ENCODE peak calls at places on chromosomes 1 and 21, in four cellular contexts. S is GM12878, Y is K562, Q is SK-N-SH. L is an unnamed sample.

GRCh38 chr1:154407021-154407865 is 2.1 kb downstream of the IL6R start:
- DNase-seq in S (peak; percentile 77), Y (no peak), Q (no peak), L (no peak)

GRCh38 chr1:235688096-235688495 is 38.5 kb upstream of the GNG4 start:
- DNase-seq in S (no peak), Y (no peak), Q (no peak), L (no peak)

GRCh38 chr1:62194651-62195282 is at the start of gene L1TD1:
- DNase-seq in S (no peak), Y (no peak), Q (peak; percentile 25), L (no peak)

GRCh38 chr21:35578831-35579470 is 481.4 kb downstream of the SETD4 start:
- DNase-seq in S (no peak), Y (no peak), Q (no peak), L (no peak)

GRCh38 chr1:230069813-230070212 is 2.8 kb downstream of the GALNT2 start:
- DNase-seq in S (no peak), Y (no peak), Q (no peak), L (no peak)

GRCh38 chr1:247517795-247518612 is 18.2 kb downstream of the OR2C3 start:
- DNase-seq in S (no peak), Y (peak; percentile 28), Q (peak; percentile 27), L (no peak)

GRCh38 chr21:38861989-38862683 is 56.4 kb downstream of the ETS2 start:
- DNase-seq in S (peak; percentile 5), Y (no peak), Q (no peak), L (no peak)

GRCh38 chr21:25005388-25005787 is 601.9 kb downstream of the MRPL39 start:
- DNase-seq in S (no peak), Y (no peak), Q (no peak), L (no peak)

GRCh38 chr1:146020058-146020738 is 1.3 kb downstream of the HJV start:
- DNase-seq in S (no peak), Y (no peak), Q (no peak), L (no peak)

GRCh38 chr1:227167276-227167829 is 150.9 kb downstream of the CDC42BPA start:
- DNase-seq in S (no peak), Y (no peak), Q (no peak), L (no peak)

GRCh38 chr1:156652131-156652991 is 10.4 kb downstream of the BCAN start:
- DNase-seq in S (no peak), Y (no peak), Q (no peak), L (no peak)

GRCh38 chr1:29454616-29455380 is 218.5 kb downstream of the PTPRU start:
- DNase-seq in S (no peak), Y (no peak), Q (peak; percentile 7), L (no peak)

GRCh38 chr21:43308511-43309283 is 118.2 kb downstream of the SIK1 start:
- DNase-seq in S (no peak), Y (no peak), Q (no peak), L (no peak)

GRCh38 chr1:153793973-153794615 is 18.9 kb downstream of the SLC27A3 start:
- DNase-seq in S (no peak), Y (no peak), Q (no peak), L (no peak)

GRCh38 chr1:15727866-15728534 is 8.1 kb upstream of the SLC25A34 start:
- DNase-seq in S (no peak), Y (no peak), Q (no peak), L (no peak)

GRCh38 chr1:215682232-215682631 is 115.1 kb downstream of the KCTD3 start:
- DNase-seq in S (no peak), Y (no peak), Q (peak; percentile 19), L (no peak)

GRCh38 chr21:34221331-34222030 is 142.3 kb upstream of the KCNE2 start:
- DNase-seq in S (no peak), Y (no peak), Q (no peak), L (no peak)

GRCh38 chr1:223022641-223023473 is 120.2 kb downstream of the TLR5 start:
- DNase-seq in S (no peak), Y (no peak), Q (peak; percentile 60), L (no peak)

GRCh38 chr1:181044449-181044966 is 10.7 kb downstream of the MR1 start:
- DNase-seq in S (peak; percentile 60), Y (no peak), Q (no peak), L (peak; percentile 44)

GRCh38 chr1:226702318-226702956 is 36.6 kb downstream of the ITPKB start:
- DNase-seq in S (no peak), Y (no peak), Q (no peak), L (no peak)

GRCh38 chr1:176696689-176697088 is 233.7 kb downstream of the PAPPA2 start:
- DNase-seq in S (no peak), Y (no peak), Q (no peak), L (no peak)

GRCh38 chr1:100796046-100796445 is 76.5 kb downstream of the VCAM1 start:
- DNase-seq in S (no peak), Y (no peak), Q (no peak), L (no peak)

GRCh38 chr1:233394860-233395717 is 67.6 kb downstream of the MAP3K21 start:
- DNase-seq in S (no peak), Y (peak; percentile 50), Q (peak; percentile 52), L (peak; percentile 5)

GRCh38 chr1:200147094-200147493 is 119.6 kb downstream of the NR5A2 start:
- DNase-seq in S (no peak), Y (no peak), Q (no peak), L (no peak)

DNA sequence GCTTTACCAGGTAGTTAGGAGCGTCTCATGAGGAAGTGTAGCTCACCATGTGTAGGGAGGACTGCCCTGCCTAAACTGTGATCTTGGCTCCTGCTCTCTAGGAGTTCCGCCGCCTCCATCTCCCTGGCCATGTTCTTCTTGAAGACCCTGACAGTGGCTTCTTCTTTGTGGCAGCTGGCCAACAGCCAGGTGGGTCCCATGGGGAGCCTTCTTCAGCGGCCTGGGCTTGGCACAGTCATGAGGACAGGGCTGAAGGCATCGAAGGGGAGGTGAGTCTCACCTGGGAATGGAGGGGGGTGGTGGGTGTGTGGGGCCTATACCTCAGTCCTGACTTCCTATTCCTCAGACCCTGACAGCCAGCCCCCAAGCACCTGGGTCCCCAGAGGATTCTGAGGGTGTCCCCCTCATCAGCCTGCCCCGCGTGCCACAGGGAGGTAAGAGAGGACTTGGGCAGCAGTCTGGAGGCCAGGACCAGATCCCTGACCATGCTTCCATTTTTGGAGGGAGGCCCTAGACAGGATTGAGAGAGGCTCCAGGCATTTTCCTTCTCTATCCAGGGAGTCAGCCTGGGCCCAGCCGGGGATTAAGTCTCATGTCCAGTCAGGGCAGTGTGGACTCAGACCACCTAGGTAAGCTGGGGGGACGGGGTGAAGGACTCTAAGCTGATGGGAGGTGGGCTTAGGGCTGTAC is 21.4 kb downstream of the HYI start:
- DNase-seq in S (no peak), Y (no peak), Q (no peak), L (no peak)
- TF ChIP-seq TAF1 in S (no peak), Y (no peak), Q (no peak), L (no peak)

GRCh38 chr1:224333309-224333926 is 3.4 kb upstream of the NVL start:
- DNase-seq in S (peak; percentile 56), Y (peak; percentile 48), Q (peak; percentile 57), L (no peak)

GRCh38 chr1:224339422-224340033 is 9.6 kb upstream of the NVL start:
- DNase-seq in S (no peak), Y (no peak), Q (no peak), L (no peak)

GRCh38 chr1:224333939-224334701 is 4.1 kb upstream of the NVL start:
- DNase-seq in S (peak; percentile 33), Y (no peak), Q (no peak), L (no peak)

GRCh38 chr1:224340711-224341384 is 10.9 kb upstream of the NVL start:
- DNase-seq in S (no peak), Y (no peak), Q (peak; percentile 67), L (no peak)

DNA sequence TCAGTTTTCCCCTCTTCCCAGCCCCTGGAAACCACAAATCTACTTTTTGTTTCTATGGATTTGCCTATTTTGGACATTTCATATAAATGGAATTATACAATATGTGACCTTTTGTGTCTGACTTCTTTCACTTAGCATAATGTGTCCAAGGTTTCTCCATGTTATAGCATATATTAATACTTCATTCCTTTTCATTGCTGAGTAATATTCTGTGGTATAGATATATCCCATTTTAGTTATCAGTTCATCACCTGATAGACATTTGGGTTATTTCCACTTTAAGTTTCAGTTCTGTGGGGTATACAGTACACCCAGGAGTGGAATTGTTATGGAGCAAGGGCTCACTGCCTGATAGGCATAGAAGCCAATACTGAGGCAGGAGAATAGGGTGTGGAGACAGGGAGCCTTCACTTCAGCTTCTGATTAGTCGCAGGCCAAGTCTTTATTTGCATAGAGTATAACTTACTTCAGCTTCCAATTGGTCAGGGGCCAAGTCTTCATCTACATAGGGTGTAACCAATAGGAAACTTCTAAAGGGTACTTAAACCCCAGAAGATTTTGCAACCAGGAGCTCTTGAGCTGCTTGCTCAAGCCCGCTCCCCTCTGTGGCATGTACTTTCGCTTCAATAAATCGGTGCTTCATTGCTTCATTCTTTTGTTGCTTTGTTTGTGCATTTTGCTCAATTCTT is 8.3 kb upstream of the NVL start:
- DNase-seq in S (no peak), Y (no peak), Q (no peak), L (no peak)
- TF ChIP-seq TAF1 in S (no peak), Y (no peak), Q (no peak), L (no peak)

GRCh38 chr1:158181577-158181922 is 855 bp downstream of the CD1D start:
- DNase-seq in S (no peak), Y (no peak), Q (no peak), L (no peak)

GRCh38 chr1:158179301-158180041 is 1.2 kb upstream of the CD1D start:
- DNase-seq in S (no peak), Y (no peak), Q (no peak), L (peak; percentile 50)

GRCh38 chr1:158176399-158176798 is 4.3 kb upstream of the CD1D start:
- DNase-seq in S (no peak), Y (no peak), Q (no peak), L (no peak)

GRCh38 chr1:158177705-158178450 is 2.8 kb upstream of the CD1D start:
- DNase-seq in S (no peak), Y (peak; percentile 80), Q (peak; percentile 54), L (no peak)

DNA sequence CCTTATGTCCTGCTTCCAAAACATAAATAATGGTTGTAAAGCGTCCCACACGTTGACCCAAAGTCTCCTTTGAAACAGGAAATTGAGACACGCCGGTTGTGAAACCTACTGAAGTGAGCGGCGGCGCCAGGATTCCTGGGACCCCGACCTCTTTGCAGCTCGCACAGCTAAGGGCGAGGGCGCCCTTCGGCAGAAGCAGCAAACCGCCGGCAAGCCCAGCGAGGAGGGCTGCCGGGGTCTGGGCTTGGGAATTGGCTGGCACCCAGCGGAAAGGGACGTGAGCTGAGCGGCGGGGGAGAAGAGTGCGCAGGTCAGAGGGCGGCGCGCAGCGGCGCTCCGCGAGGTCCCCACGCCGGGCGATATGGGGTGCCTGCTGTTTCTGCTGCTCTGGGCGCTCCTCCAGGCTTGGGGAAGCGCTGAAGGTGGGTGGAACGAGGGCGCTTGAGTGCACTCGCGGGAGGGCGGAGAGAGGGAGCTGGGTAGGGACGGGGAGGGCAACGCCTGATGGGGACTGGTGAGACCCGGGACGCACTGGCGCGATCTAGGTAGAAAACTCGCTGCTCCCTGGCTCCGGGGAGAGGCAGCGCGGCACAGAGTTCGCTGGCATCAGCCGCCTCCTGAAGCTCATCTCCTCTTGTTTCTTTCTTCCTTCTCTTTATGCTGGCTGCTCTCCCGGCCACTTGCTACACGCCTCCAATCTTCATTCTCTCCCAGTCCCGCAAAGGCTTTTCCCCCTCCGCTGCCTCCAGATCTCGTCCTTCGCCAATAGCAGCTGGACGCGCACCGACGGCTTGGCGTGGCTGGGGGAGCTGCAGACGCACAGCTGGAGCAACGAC is at the start of gene CD1D:
- DNase-seq in S (no peak), Y (no peak), Q (no peak), L (peak; percentile 37)
- TF ChIP-seq TAF1 in S (no peak), Y (no peak), Q (no peak), L (no peak)

GRCh38 chr1:205430631-205431305 is 8.9 kb upstream of the LEMD1 start:
- DNase-seq in S (peak; percentile 13), Y (peak; percentile 85), Q (no peak), L (no peak)
- TF ChIP-seq TAF1 in S (no peak), Y (no peak), Q (no peak), L (no peak)